ENCODE peak calls at places on chromosomes 12 and 14, in ten cellular contexts. I is esophagus squamous epithelium, M is heart left ventricle, P is A549, V is uterus, X is tibial nerve, Q is HCT116, Y is Peyer's patch, C is breast epithelium, Z is adrenal gland. E is an unnamed sample.

GRCh38 chr14:53048631-53049030 is 97.8 kb upstream of the FERMT2 start:
- DNase-seq in I (no peak), M (no peak), P (no peak), V (no peak), X (no peak), Q (no peak), Y (no peak), C (no peak), Z (no peak), E (no peak)

GRCh38 chr14:94011795-94012194 is 14.3 kb upstream of the OTUB2 start:
- DNase-seq in I (no peak), M (no peak), P (no peak), V (no peak), X (no peak), Q (no peak), Y (no peak), C (no peak), Z (no peak), E (no peak)

GRCh38 chr12:94678396-94678795 is 28.0 kb upstream of the TMCC3 start:
- DNase-seq in I (no peak), M (no peak), P (no peak), V (no peak), X (no peak), Q (no peak), Y (no peak), C (no peak), Z (no peak), E (no peak)

GRCh38 chr14:92497391-92497790 is 16.2 kb upstream of the RIN3 start:
- DNase-seq in I (no peak), M (no peak), P (no peak), V (no peak), X (no peak), Q (no peak), Y (no peak), C (no peak), Z (no peak), E (no peak)

GRCh38 chr12:48999371-49000131 is at the start of gene DDN:
- DNase-seq in I (no peak), M (peak), P (peak), V (no peak), X (no peak), Q (peak), Y (no peak), C (no peak), Z (peak), E (no peak)

GRCh38 chr12:92561543-92561899 is 141.3 kb upstream of the PLEKHG7 start:
- DNase-seq in I (no peak), M (peak), P (no peak), V (peak), X (peak), Q (no peak), Y (no peak), C (peak), Z (peak), E (no peak)

GRCh38 chr14:92199763-92200162 is 78.0 kb downstream of the CPSF2 start:
- DNase-seq in I (no peak), M (no peak), P (no peak), V (no peak), X (no peak), Q (no peak), Y (no peak), C (no peak), Z (no peak), E (no peak)

GRCh38 chr12:49813131-49813530 is 15.1 kb downstream of the NCKAP5L start:
- DNase-seq in I (no peak), M (no peak), P (no peak), V (no peak), X (no peak), Q (no peak), Y (no peak), C (no peak), Z (no peak), E (no peak)

GRCh38 chr12:132505105-132505851 is 15.3 kb downstream of the FBRSL1 start:
- DNase-seq in I (no peak), M (no peak), P (no peak), V (no peak), X (no peak), Q (no peak), Y (no peak), C (no peak), Z (no peak), E (no peak)

GRCh38 chr14:94690896-94691657 is 78.8 kb downstream of the GSC start:
- DNase-seq in I (no peak), M (no peak), P (no peak), V (no peak), X (no peak), Q (no peak), Y (no peak), C (no peak), Z (no peak), E (no peak)

GRCh38 chr12:2651061-2651965 is 143.5 kb upstream of the FKBP4 start:
- DNase-seq in I (no peak), M (no peak), P (no peak), V (peak), X (no peak), Q (no peak), Y (peak), C (no peak), Z (no peak), E (no peak)

GRCh38 chr12:108826807-108827721 is 30.3 kb downstream of the SSH1 start:
- DNase-seq in I (no peak), M (no peak), P (no peak), V (no peak), X (no peak), Q (no peak), Y (no peak), C (no peak), Z (no peak), E (no peak)

GRCh38 chr14:62654641-62655040 is 390.6 kb downstream of the KCNH5 start:
- DNase-seq in I (no peak), M (no peak), P (peak), V (no peak), X (no peak), Q (no peak), Y (no peak), C (no peak), Z (no peak), E (no peak)

GRCh38 chr12:12999276-12999958 is 648 bp downstream of the HEBP1 start:
- DNase-seq in I (no peak), M (no peak), P (no peak), V (no peak), X (no peak), Q (no peak), Y (peak), C (peak), Z (no peak), E (no peak)

GRCh38 chr14:94681300-94682060 is 69.3 kb downstream of the SERPINA3 start:
- DNase-seq in I (no peak), M (no peak), P (peak), V (no peak), X (peak), Q (peak), Y (peak), C (peak), Z (peak), E (no peak)

GRCh38 chr12:19856389-19856788 is 417.1 kb downstream of the AEBP2 start:
- DNase-seq in I (no peak), M (no peak), P (no peak), V (no peak), X (no peak), Q (no peak), Y (no peak), C (no peak), Z (no peak), E (no peak)

GRCh38 chr12:120500577-120500976 is 4.7 kb downstream of the DYNLL1 start:
- DNase-seq in I (no peak), M (no peak), P (no peak), V (no peak), X (no peak), Q (no peak), Y (no peak), C (no peak), Z (no peak), E (no peak)

GRCh38 chr12:6278439-6279255 is 31.8 kb upstream of the PLEKHG6 start:
- DNase-seq in I (no peak), M (peak), P (peak), V (peak), X (peak), Q (no peak), Y (peak), C (peak), Z (peak), E (peak)

GRCh38 chr12:6275609-6276246 is 34.8 kb upstream of the PLEKHG6 start:
- DNase-seq in I (no peak), M (no peak), P (no peak), V (no peak), X (no peak), Q (no peak), Y (no peak), C (no peak), Z (no peak), E (no peak)

GRCh38 chr12:6276247-6276887 is 34.1 kb upstream of the PLEKHG6 start:
- DNase-seq in I (no peak), M (no peak), P (no peak), V (no peak), X (no peak), Q (no peak), Y (peak), C (no peak), Z (no peak), E (no peak)

GRCh38 chr12:6277982-6278438 is 32.5 kb upstream of the PLEKHG6 start:
- DNase-seq in I (no peak), M (no peak), P (peak), V (peak), X (no peak), Q (no peak), Y (peak), C (peak), Z (peak), E (no peak)

DNA sequence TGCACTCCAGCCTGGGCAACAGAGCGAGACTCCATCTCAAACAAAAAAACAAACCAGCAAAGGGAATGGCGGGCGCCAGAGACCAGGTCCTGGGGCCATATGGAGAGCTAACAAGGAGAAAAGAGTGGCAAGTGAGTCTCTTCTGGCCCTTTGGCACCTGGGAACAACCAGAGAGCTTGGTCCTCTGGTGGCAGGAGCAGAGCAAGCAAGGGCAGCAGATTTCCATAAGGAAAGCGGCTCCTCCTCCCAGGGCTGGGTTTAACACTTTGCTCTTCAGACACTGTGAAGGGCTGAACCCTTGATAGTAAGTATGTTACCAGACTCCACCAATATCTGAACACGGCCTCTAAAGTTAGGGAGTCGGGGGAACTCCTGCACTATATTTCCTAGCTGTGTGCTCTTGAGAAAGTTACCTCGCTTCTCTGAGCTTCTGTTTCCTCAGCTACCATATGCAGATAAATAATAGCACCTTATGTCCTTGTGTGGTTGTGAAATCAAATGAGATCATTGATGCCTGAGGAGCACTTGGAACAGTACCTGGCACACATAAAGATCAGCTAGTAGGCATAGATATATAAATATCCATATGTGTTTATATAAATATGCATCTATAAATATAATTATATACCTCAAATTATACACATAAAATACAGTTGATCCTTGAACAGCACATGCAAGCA is 33.4 kb upstream of the PLEKHG6 start:
- DNase-seq in I (no peak), M (no peak), P (peak), V (no peak), X (no peak), Q (no peak), Y (peak), C (no peak), Z (no peak), E (no peak)
- TF ChIP-seq CTCF in I (no peak), M (no peak), P (no peak), V (no peak), X (no peak), Q (peak), Y (no peak), C (no peak), Z (peak), E (no peak)

DNA sequence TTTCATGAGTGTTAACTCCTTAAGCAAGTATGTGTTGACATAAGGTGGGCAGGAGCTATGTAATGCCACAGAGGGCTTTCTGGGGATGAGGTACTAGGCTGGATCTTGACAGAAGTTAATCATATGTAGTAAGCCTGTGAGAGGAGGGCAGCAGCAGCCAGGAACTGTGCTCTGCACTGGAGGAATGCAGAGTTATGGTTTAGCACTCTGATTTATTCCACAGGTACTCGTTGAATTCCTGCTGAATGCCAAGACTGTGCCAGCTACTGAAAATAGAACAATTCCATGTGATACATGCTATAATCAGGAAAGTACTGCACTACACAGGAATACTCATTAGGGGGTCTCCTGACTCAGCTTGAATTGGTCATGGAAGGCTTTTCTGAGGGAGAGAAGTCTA is 58.7 kb downstream of the SUSD6 start:
- DNase-seq in I (no peak), M (no peak), P (no peak), V (no peak), X (no peak), Q (no peak), Y (no peak), C (no peak), Z (no peak), E (no peak)
- TF ChIP-seq POLR2A in I (no peak), M (no peak), P (no peak), V (no peak), X (no peak), Q (no peak), Y (no peak), C (no peak), Z (no peak), E (no peak)

DNA sequence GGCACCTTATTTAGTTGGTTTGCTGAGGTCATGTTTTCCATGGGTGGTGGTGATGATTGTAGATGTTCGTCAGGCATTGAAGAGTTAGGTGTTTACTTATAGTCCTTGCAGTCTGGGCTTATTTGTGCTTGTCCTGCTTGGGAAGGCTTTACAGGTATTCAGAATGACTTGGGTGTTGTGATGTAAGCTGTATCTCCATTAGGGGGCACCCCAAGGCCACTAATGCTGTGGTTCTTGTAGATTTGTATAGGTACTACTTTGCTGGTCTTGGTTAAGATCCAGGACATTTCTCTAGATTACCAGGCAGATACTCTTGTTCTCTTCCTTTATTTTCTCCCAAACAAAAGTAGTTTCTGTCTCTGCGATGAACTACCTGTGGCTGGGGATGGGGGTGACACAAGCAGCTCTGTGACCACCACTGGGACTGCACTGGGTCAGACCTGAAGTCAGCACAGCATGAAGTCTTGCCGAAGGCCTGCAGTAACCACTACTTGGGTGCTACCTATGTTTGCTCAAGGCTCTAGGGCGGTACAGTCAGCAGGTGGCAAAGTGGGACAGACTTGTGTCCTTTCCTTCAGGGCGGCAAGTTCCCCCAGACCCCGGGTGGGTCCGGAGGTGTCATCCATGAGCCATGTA is 35.8 kb upstream of the FBXO33 start:
- DNase-seq in I (no peak), M (no peak), P (peak), V (no peak), X (no peak), Q (peak), Y (no peak), C (no peak), Z (no peak), E (no peak)
- TF ChIP-seq CTCF in I (no peak), M (no peak), P (peak), V (no peak), X (no peak), Q (peak), Y (no peak), C (no peak), Z (no peak), E (no peak)

GRCh38 chr12:89791286-89791685 is 82.6 kb upstream of the ATP2B1 start:
- DNase-seq in I (no peak), M (no peak), P (no peak), V (no peak), X (no peak), Q (no peak), Y (no peak), C (no peak), Z (no peak), E (no peak)

GRCh38 chr12:89789862-89790261 is 81.2 kb upstream of the ATP2B1 start:
- DNase-seq in I (no peak), M (no peak), P (no peak), V (no peak), X (no peak), Q (no peak), Y (no peak), C (no peak), Z (peak), E (no peak)

GRCh38 chr12:89796798-89797382 is 88.3 kb upstream of the ATP2B1 start:
- DNase-seq in I (no peak), M (no peak), P (no peak), V (no peak), X (no peak), Q (no peak), Y (no peak), C (no peak), Z (no peak), E (no peak)

GRCh38 chr12:89797436-89797835 is 88.8 kb upstream of the ATP2B1 start:
- DNase-seq in I (no peak), M (no peak), P (no peak), V (no peak), X (no peak), Q (no peak), Y (no peak), C (no peak), Z (no peak), E (no peak)

DNA sequence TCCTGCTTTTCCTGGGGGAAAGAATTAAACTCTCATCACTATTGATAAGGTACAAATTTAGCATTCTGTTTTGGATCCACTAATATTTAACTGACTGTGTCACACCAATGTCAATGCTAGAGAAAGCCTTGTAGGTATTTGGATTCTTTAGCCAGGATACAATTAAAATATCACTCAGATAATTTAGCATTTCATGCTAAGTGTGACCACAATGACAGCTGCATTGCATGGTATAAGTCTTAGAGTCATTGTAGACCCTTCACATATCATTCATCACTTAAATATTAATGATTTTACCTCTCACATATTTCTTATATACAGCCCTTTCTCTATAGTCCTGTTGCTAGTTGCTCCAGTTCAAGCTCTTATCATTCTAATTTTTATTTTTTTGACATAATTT is 85.3 kb upstream of the ATP2B1 start:
- DNase-seq in I (no peak), M (no peak), P (no peak), V (no peak), X (no peak), Q (no peak), Y (no peak), C (no peak), Z (no peak), E (no peak)
- TF ChIP-seq POLR2A in I (no peak), M (no peak), P (no peak), V (no peak), X (no peak), Q (no peak), Y (no peak), C (no peak), Z (no peak), E (no peak)

GRCh38 chr12:111271674-111272418 is 97.0 kb downstream of the PHETA1 start:
- DNase-seq in I (no peak), M (no peak), P (no peak), V (no peak), X (no peak), Q (peak), Y (no peak), C (no peak), Z (no peak), E (no peak)
- TF ChIP-seq CTCF in I (no peak), M (no peak), P (peak), V (no peak), X (no peak), Q (peak), Y (no peak), C (no peak), Z (no peak), E (no peak)

GRCh38 chr14:46147486-46147885 is 504.1 kb downstream of the RPL10L start:
- DNase-seq in I (no peak), M (no peak), P (no peak), V (no peak), X (no peak), Q (no peak), Y (no peak), C (no peak), Z (no peak), E (no peak)
- TF ChIP-seq POLR2A in I (no peak), M (no peak), P (no peak), V (no peak), X (no peak), Q (no peak), Y (no peak), C (no peak), Z (no peak), E (no peak)

GRCh38 chr12:9636150-9636549 is 28.4 kb upstream of the KLRB1 start:
- DNase-seq in I (no peak), M (no peak), P (no peak), V (no peak), X (no peak), Q (no peak), Y (no peak), C (no peak), Z (no peak), E (no peak)
- TF ChIP-seq CTCF in I (no peak), M (no peak), P (no peak), V (no peak), X (no peak), Q (no peak), Y (no peak), C (no peak), Z (no peak), E (no peak)